ENCODE peak calls at places on chromosomes 11 and 22, in six cellular contexts. T is HepG2, L is A549, H is K562, D is endothelial cell of umbilical vein, W is GM12878. Z is an unnamed sample.

GRCh38 chr22:30361916-30362631 is 5.3 kb downstream of the CCDC157 start:
- DNase-seq in T (no peak), L (no peak), H (no peak), D (no peak), W (no peak), Z (no peak)

GRCh38 chr11:107785401-107785800 is 73.2 kb downstream of the SLC35F2 start:
- DNase-seq in T (no peak), L (no peak), H (no peak), D (no peak), W (no peak), Z (no peak)

GRCh38 chr11:35487532-35488078 is 37.8 kb downstream of the PAMR1 start:
- DNase-seq in T (peak), L (no peak), H (no peak), D (peak), W (no peak), Z (peak)

GRCh38 chr11:103898065-103898464 is 138.4 kb upstream of the DDI1 start:
- DNase-seq in T (no peak), L (no peak), H (no peak), D (no peak), W (peak), Z (no peak)

GRCh38 chr22:20239951-20240773 is 28.0 kb downstream of the RTN4R start:
- DNase-seq in T (no peak), L (no peak), H (peak), D (peak), W (no peak), Z (peak)

GRCh38 chr11:67632175-67632981 is 2.6 kb upstream of the NUDT8 start:
- DNase-seq in T (peak), L (no peak), H (no peak), D (no peak), W (no peak), Z (no peak)

GRCh38 chr11:63274776-63275175 is 31.4 kb upstream of the SLC22A25 start:
- DNase-seq in T (peak), L (no peak), H (no peak), D (peak), W (no peak), Z (no peak)

GRCh38 chr11:11218287-11218986 is 134.6 kb downstream of the CSNK2A3 start:
- DNase-seq in T (no peak), L (no peak), H (no peak), D (no peak), W (no peak), Z (no peak)

GRCh38 chr11:34855021-34855753 is 61.0 kb downstream of the APIP start:
- DNase-seq in T (no peak), L (no peak), H (no peak), D (no peak), W (no peak), Z (no peak)

GRCh38 chr11:33696411-33696810 is 4.2 kb downstream of the C11orf91 start:
- DNase-seq in T (no peak), L (no peak), H (no peak), D (no peak), W (no peak), Z (no peak)

GRCh38 chr11:20134991-20135736 is 25.1 kb downstream of the DBX1 start:
- DNase-seq in T (no peak), L (no peak), H (no peak), D (no peak), W (no peak), Z (no peak)

GRCh38 chr22:24059121-24059520 is 48.0 kb downstream of the CABIN1 start:
- DNase-seq in T (no peak), L (no peak), H (no peak), D (peak), W (no peak), Z (no peak)

GRCh38 chr11:128399186-128399585 is 188.2 kb downstream of the ETS1 start:
- DNase-seq in T (no peak), L (no peak), H (no peak), D (peak), W (peak), Z (peak)
- TF ChIP-seq MYC in T (no peak), L (no peak), H (no peak), D (no peak), W (no peak), Z (no peak)

DNA sequence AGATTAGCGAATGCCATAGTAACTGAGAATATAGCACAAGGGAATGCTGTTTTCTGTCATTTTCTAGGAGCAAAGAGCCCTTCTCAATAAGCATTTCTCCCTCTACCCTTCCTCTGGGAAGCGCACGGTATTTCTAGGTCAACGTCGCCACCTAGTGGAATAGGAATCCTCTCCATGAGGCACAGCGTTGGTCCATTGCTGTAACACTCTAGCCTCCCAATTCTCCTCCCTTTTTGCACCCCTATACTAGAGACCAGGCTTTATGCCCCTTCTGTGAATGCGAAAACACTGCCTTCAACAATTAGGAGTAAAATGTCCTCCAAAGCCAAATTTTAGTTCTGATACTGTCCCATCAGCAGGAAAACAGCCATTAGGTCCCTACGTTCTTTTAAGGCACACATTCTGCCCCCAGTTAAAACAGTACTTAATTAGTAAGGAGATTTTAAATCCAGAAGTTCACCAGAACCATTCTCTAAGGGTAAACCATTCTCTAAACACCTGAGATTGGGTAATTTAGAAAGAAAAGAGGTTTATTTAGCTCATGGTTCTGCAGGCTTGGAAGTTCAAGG is 12.8 kb upstream of the HYLS1 start:
- DNase-seq in T (peak), L (peak), H (peak), D (peak), W (no peak), Z (peak)
- H3K4me3 ChIP-seq in T (peak), L (no peak), H (no peak), D (no peak), W (no peak), Z (no peak)

GRCh38 chr22:34111210-34111824 is 191.0 kb upstream of the LARGE1 start:
- DNase-seq in T (peak), L (peak), H (peak), D (no peak), W (no peak), Z (peak)
- TF ChIP-seq CTCF in T (peak), L (peak), H (peak), D (no peak), W (peak), Z (peak)

GRCh38 chr11:6400431-6401345 is 10.4 kb downstream of the SMPD1 start:
- DNase-seq in T (no peak), L (no peak), H (no peak), D (no peak), W (no peak), Z (no peak)
- TF ChIP-seq MYC in T (no peak), L (no peak), H (no peak), D (no peak), W (no peak), Z (no peak)

DNA sequence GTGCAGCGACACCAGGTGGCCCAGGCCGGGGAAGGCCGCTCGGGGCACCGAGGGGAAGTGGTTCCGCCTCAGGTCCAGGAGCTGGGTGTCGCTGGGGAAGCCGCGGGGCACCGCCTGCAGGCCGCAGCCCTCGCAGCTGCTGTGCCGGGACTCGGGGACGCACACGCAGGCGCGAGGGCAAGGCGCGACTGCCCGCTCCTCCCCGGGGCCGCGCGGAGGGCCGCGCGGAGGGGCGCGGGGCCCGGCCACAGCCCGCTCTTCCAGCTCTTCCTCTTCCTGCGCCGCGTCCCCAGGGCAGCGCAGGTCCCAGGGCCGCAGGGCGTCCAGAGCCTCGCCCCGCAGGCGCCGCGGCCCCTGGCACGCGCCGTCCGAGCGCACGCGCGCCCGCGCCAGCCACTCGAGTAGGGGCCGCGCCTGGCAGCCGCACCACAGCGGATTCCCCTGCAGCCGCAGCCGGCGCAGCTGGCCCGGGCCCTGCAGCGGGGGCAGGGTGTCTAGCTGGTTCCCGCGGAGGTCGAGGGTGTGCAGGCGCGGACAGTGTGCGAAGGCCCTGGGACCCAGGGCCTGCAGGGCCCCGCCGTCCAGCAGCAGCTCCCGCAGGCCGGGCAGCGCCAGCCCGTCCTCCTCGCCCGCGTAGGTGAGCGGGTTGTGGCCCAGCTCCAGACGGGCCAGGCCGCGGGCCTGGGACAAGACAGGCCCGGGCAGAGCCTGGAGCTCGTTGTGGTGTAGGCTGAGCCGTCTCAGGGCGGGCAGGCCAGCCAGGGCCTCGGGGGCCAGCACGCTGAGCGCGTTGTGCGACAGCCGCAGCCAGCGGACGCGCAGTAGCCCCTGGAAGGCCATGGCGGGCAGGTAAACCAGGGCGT is 2.8 kb downstream of the CHADL start:
- DNase-seq in T (no peak), L (no peak), H (no peak), D (peak), W (peak), Z (peak)
- H3K4me3 ChIP-seq in T (no peak), L (no peak), H (no peak), D (no peak), W (peak), Z (no peak)

Z was measured in NB4.